ENCODE peak calls at places on chromosomes 2 and 18, in four cellular contexts. P is CD4-positive, CD25-positive, alpha-beta regulatory T cell; T is coronary artery; Y is neuronal stem cell. F is an unnamed sample.

GRCh38 chr18:22691988-22692710 is 241.0 kb upstream of the RBBP8 start:
- DNase-seq in P (no peak), Y (no peak), T (no peak), F (no peak)

GRCh38 chr2:216665717-216666116 is 29.6 kb downstream of the IGFBP5 start:
- DNase-seq in P (no peak), Y (peak), T (no peak), F (no peak)

GRCh38 chr2:16693854-16694253 is 28.2 kb upstream of the CYRIA start:
- DNase-seq in P (no peak), T (no peak), Y (no peak), F (no peak)

GRCh38 chr2:234536218-234536989 is 39.5 kb upstream of the ARL4C start:
- DNase-seq in Y (no peak), T (no peak), P (no peak), F (no peak)

GRCh38 chr2:119517433-119517832 is 6.8 kb downstream of the SCTR start:
- DNase-seq in T (no peak), P (peak), Y (peak), F (no peak)

GRCh38 chr2:179701524-179702110 is 159.8 kb downstream of the ZNF385B start:
- DNase-seq in T (no peak), P (no peak), Y (no peak), F (no peak)

GRCh38 chr2:165203689-165204559 is at the start of gene SCN3A:
- DNase-seq in T (no peak), Y (peak), P (peak), F (no peak)

GRCh38 chr2:237486334-237486818 is 675 bp upstream of the MLPH start:
- DNase-seq in P (no peak), T (peak), Y (no peak), F (no peak)

GRCh38 chr18:52402814-52403213 is 62.8 kb downstream of the DCC start:
- DNase-seq in P (no peak), T (no peak), Y (no peak), F (no peak)

GRCh38 chr2:72942881-72943418 is 25.6 kb downstream of the EMX1 start:
- DNase-seq in T (no peak), P (no peak), Y (no peak), F (no peak)

GRCh38 chr2:222750533-222750932 is 79.1 kb downstream of the MOGAT1 start:
- DNase-seq in T (no peak), P (no peak), Y (no peak), F (no peak)

GRCh38 chr2:46489430-46489829 is 10.1 kb downstream of the TMEM247 start:
- DNase-seq in Y (no peak), P (no peak), T (no peak), F (no peak)

GRCh38 chr18:79489900-79490592 is 94.3 kb downstream of the NFATC1 start:
- DNase-seq in P (no peak), Y (no peak), T (no peak), F (no peak)

GRCh38 chr2:135130751-135131150 is 78.7 kb downstream of the RAB3GAP1 start:
- DNase-seq in Y (peak), P (no peak), T (no peak), F (no peak)

GRCh38 chr2:44351088-44351487 is 10.2 kb downstream of the PREPL start:
- DNase-seq in T (no peak), P (no peak), Y (no peak), F (no peak)

GRCh38 chr18:79402977-79403722 is 7.4 kb downstream of the NFATC1 start:
- DNase-seq in Y (no peak), T (peak), P (peak), F (no peak)

DNA sequence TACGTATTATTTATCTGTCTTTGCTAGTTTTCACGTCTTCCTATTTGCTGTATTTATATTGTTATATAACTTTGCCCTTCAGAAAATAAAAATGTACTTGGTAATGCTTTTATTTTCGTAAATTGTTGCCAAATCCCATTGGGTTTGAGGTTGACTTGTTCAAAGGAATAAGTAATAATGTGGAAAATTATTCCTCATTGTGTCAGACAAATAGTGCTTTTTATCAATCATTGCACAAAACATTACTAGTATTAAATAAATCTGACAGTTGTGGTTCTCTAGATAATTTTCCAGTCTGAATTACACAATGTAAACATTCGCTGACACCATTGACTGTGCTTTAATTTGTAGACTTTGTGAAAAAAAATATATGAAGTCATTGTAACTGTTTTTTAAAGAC is 798.3 kb upstream of the TMEFF2 start:
- DNase-seq in T (no peak), Y (no peak), P (no peak), F (no peak)
- H3K27ac ChIP-seq in T (no peak), Y (no peak), P (no peak), F (no peak)

GRCh38 chr2:173090291-173090877 is 14.7 kb downstream of the MAP3K20 start:
- DNase-seq in P (no peak), Y (no peak), T (no peak), F (no peak)

GRCh38 chr2:173087793-173088493 is 12.3 kb downstream of the MAP3K20 start:
- DNase-seq in T (no peak), Y (no peak), P (no peak), F (no peak)

GRCh38 chr2:173087214-173087581 is 11.6 kb downstream of the MAP3K20 start:
- DNase-seq in P (no peak), T (no peak), Y (no peak), F (no peak)

GRCh38 chr2:173090973-173091660 is 15.5 kb downstream of the MAP3K20 start:
- DNase-seq in P (no peak), T (no peak), Y (no peak), F (no peak)

GRCh38 chr2:173086518-173087213 is 11.0 kb downstream of the MAP3K20 start:
- DNase-seq in P (no peak), Y (no peak), T (no peak), F (no peak)
- H3K27ac ChIP-seq in P (no peak), Y (no peak), T (peak), F (no peak)

DNA sequence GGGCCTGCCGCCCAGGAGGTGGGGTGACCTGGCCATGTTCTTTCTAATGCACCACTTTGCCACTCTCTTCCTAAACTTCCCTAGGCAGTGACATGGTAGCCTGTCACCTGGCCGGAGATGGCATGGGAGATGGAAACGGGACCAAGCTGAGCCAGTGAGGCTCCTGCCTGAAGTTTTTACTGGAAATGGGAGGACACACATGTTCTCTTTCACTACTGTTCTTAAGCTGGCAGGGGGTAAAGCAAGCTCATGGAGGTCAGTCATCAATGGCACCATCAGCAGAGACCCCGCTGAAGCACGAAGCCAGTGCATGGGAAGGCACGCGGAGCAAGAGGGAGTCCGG is 50.7 kb downstream of the ATIC start:
- DNase-seq in T (no peak), P (no peak), Y (no peak), F (no peak)
- H3K27ac ChIP-seq in T (no peak), P (no peak), Y (no peak), F (no peak)

GRCh38 chr2:215138466-215138865 is at the start of gene ABCA12:
- DNase-seq in Y (no peak), T (no peak), P (no peak), F (no peak)

GRCh38 chr2:215140166-215140707 is 1.8 kb upstream of the ABCA12 start:
- DNase-seq in T (no peak), P (no peak), Y (no peak), F (no peak)

GRCh38 chr2:215137741-215138340 is 585 bp downstream of the ABCA12 start:
- DNase-seq in Y (no peak), T (no peak), P (no peak), F (no peak)

GRCh38 chr2:215136669-215137328 is 1.6 kb downstream of the ABCA12 start:
- DNase-seq in T (no peak), P (no peak), Y (no peak), F (no peak)

GRCh38 chr2:215137329-215137686 is 1.1 kb downstream of the ABCA12 start:
- DNase-seq in Y (no peak), T (no peak), P (no peak), F (no peak)
- H3K27ac ChIP-seq in Y (no peak), T (no peak), P (no peak), F (no peak)

F was measured in effector memory CD4-positive, alpha-beta T cell.